ENCODE peak calls at places on chromosomes 13 and 19, in seven cellular contexts. K is HCT116, N is cardiac muscle cell, M is left lung, U is neural progenitor cell, C is lower lobe of right lung, W is suprapubic skin. I is an unnamed sample. For H3K4me1, the result is how much of the 10 kb centered on the place peaks cover.

GRCh38 chr19:14519860-14520407 is 1.7 kb upstream of the DNAJB1 start:
- DNase-seq in C (no peak), M (no peak), N (peak), W (no peak), U (no peak), K (peak), I (no peak)

GRCh38 chr19:1315470-1316166 is 29.9 kb downstream of the EFNA2 start:
- DNase-seq in U (peak), W (no peak), K (peak), M (peak), N (peak), C (peak), I (no peak)

GRCh38 chr13:79380943-79381445 is 25.1 kb downstream of the RBM26 start:
- DNase-seq in C (no peak), M (no peak), U (no peak), K (no peak), N (no peak), W (no peak), I (no peak)

GRCh38 chr13:73874460-73874859 is 259.7 kb downstream of the KLF12 start:
- DNase-seq in W (no peak), C (no peak), M (no peak), U (no peak), K (no peak), N (no peak), I (no peak)

GRCh38 chr19:19528721-19529490 is at the start of gene YJEFN3:
- DNase-seq in N (peak), U (peak), K (no peak), C (no peak), M (no peak), W (peak), I (no peak)

GRCh38 chr13:39013462-39013861 is 22.8 kb upstream of the STOML3 start:
- DNase-seq in N (no peak), M (no peak), W (no peak), K (no peak), C (no peak), U (no peak), I (no peak)

GRCh38 chr19:13846533-13847032 is 30.4 kb upstream of the NANOS3 start:
- DNase-seq in C (peak), M (peak), U (peak), K (peak), W (peak), N (peak), I (peak)

GRCh38 chr19:19510432-19510831 is 4.9 kb downstream of the TSSK6 start:
- DNase-seq in U (no peak), N (peak), M (no peak), C (no peak), W (no peak), K (no peak), I (no peak)

GRCh38 chr19:57231686-57232085 is 863 bp downstream of the AURKC start:
- DNase-seq in M (no peak), U (no peak), N (no peak), K (no peak), C (no peak), W (no peak), I (no peak)

GRCh38 chr13:57311009-57311586 is 144.1 kb downstream of the PRR20E start:
- DNase-seq in C (no peak), N (no peak), U (peak), W (no peak), M (no peak), K (no peak), I (no peak)

GRCh38 chr19:32824136-32824835 is 45.3 kb downstream of the SLC7A9 start:
- DNase-seq in K (no peak), U (peak), N (no peak), M (no peak), C (no peak), W (no peak), I (no peak)

GRCh38 chr19:17966497-17967257 is at the start of gene KCNN1:
- DNase-seq in C (no peak), N (no peak), W (no peak), K (no peak), M (no peak), U (peak), I (no peak)

GRCh38 chr19:2270157-2270571 is 11.8 kb downstream of the PEAK3 start:
- DNase-seq in N (no peak), W (peak), U (peak), C (peak), M (peak), K (no peak), I (no peak)

GRCh38 chr19:13817615-13818371 is 22.6 kb downstream of the ZSWIM4 start:
- DNase-seq in K (no peak), N (no peak), W (no peak), U (peak), M (peak), C (peak), I (peak)

GRCh38 chr19:35442091-35442490 is 6.0 kb upstream of the FFAR2 start:
- DNase-seq in M (peak), N (no peak), C (peak), K (no peak), W (no peak), U (no peak), I (no peak)

GRCh38 chr13:60795219-60795618 is 398.2 kb downstream of the TDRD3 start:
- DNase-seq in N (no peak), C (no peak), M (no peak), W (no peak), U (no peak), K (no peak), I (no peak)

GRCh38 chr19:45103200-45103624 is 10.2 kb downstream of the PPP1R37 start:
- DNase-seq in U (no peak), C (peak), N (peak), M (no peak), K (no peak), W (no peak), I (peak)

GRCh38 chr13:113124211-113125025 is 1.8 kb downstream of the F10 start:
- DNase-seq in U (no peak), M (no peak), N (no peak), C (peak), K (no peak), W (no peak), I (no peak)

GRCh38 chr13:102399791-102400618 is 1.8 kb downstream of the FGF14 start:
- DNase-seq in C (peak), W (peak), M (peak), K (no peak), N (no peak), U (peak), I (peak)

GRCh38 chr19:47730910-47731309 is 14.4 kb upstream of the NOP53 start:
- DNase-seq in N (no peak), M (no peak), W (no peak), U (no peak), K (no peak), C (no peak), I (no peak)
- H3K4me1 ChIP-seq in N (under half), M (under half), W (under half), U (under half), K (under half), C (under half), I (under half)

DNA sequence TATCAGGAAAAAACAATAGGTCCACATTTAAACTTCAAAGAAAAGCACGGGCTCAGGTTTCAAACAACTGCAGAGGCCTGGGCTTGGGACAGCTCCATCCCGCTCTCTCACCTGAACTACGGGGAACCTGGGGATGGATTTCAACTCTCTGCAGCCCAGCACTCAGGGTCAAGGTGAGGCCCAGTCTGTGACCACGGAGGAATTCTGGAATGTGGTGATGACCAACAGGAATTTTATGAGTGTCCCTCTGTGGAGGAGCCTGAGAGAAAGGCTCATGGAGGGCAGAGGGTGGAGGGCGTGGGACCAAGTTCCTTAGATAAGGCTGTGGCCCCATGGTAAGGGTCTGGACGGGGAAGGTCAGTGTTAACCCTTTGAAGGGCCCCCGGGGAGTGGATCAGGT is 220.8 kb upstream of the MAB21L1 start:
- DNase-seq in W (peak), M (no peak), U (no peak), N (no peak), C (no peak), K (no peak), I (no peak)
- H3K4me1 ChIP-seq in W (under half), M (under half), U (under half), N (under half), C (under half), K (under half), I (under half)

DNA sequence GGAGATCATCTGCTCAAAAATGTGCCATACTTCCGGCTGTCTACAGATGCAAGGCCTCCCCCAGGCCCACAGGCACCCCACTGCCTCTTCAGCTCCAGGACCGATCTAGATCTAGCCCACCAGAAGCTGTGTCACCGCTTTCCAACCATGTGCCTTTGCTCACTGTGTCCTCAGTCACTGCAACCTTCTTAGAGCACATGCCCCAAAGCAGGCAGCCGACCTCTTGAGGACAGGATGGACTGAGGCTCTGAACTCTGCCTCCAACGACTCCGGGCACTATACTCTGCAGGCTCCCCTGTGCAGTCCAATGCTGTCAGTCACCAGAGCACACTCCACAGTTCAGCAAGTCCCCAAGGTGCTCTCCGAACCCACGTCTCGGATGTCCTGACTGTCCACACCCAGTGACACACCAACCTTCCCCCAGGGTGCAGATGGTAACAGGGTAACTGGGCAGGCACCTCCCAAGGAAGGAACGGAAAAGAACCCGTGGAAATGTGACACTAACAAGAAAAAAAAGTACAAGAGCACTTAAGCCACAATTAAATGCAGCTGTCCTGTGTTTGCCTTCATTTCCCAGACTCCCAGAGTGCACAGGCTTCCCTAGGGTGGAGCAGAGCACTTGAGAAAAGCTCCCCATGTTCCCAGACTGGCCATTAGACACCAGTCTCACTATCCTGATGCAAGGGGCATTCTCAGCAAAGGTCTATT is 4.8 kb downstream of the STK24 start:
- DNase-seq in U (no peak), M (no peak), W (no peak), N (no peak), K (no peak), C (no peak), I (no peak)
- H3K4me1 ChIP-seq in U (under half), M (half or more), W (half or more), N (under half), K (under half), C (half or more), I (half or more)

GRCh38 chr19:40809358-40810086 is 10.5 kb downstream of the EGLN2 start:
- DNase-seq in N (no peak), K (no peak), W (no peak), M (peak), C (no peak), U (no peak), I (no peak)
- H3K4me1 ChIP-seq in N (under half), K (under half), W (half or more), M (half or more), C (half or more), U (under half), I (half or more)

DNA sequence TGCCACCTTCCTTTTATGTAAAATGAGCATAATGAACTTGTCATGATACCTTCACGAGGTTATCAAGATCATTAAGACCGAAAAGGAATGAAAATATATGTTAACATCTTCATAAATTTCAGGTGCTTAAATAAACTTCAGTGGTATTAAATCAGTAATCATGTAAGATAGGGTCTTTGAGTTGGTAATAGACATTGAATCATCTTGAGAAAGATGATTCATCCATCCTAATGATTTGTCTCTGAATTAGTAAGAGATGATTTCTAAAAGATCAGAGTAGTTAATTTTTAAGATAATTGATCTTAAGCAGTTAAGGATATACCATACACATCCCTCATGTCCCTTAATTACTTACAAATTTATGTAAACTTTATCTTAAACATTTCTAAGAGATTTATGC is 52.0 kb downstream of the COG3 start:
- DNase-seq in U (no peak), K (no peak), M (no peak), N (no peak), C (no peak), W (no peak), I (no peak)
- H3K4me1 ChIP-seq in U (under half), K (under half), M (under half), N (under half), C (under half), W (under half), I (under half)

GRCh38 chr19:50329146-50329925 is at the start of gene KCNC3:
- DNase-seq in W (peak), M (peak), N (peak), K (peak), C (peak), U (peak), I (no peak)
- H3K4me1 ChIP-seq in W (half or more), M (half or more), N (under half), K (under half), C (under half), U (under half), I (under half)